ENCODE peak calls at places on chromosomes 7 and 10, in seven cellular contexts. C is NCI-H524 treated with DMSO at 0.1 percent for 48 hours; S is activated CD4-positive, alpha-beta T cell treated with anti-CD3 and anti-CD28 coated beads, Interleukin-2, amount 50 U/mL, for 1 hour; L is caudate nucleus; M is cardiac muscle cell; T is neural crest cell; K is effector memory CD8-positive, alpha-beta T cell. J is an unnamed sample.

GRCh38 chr7:34373940-34374339 is 284.1 kb upstream of the NPSR1 start:
- DNase-seq in K (no peak), L (no peak), M (no peak), S (no peak), C (no peak), T (no peak), J (no peak)

GRCh38 chr10:31584789-31585406 is 265.9 kb downstream of the ZEB1 start:
- DNase-seq in M (no peak), T (no peak), K (no peak), L (no peak), S (no peak), C (no peak), J (no peak)

GRCh38 chr10:93656155-93656554 is 43.8 kb downstream of the PDE6C start:
- DNase-seq in C (no peak), K (no peak), S (no peak), T (no peak), L (no peak), M (no peak), J (no peak)

GRCh38 chr10:67803588-67804394 is 34.2 kb downstream of the DNAJC12 start:
- DNase-seq in M (no peak), L (no peak), T (no peak), K (no peak), C (no peak), S (no peak), J (no peak)

GRCh38 chr10:75658915-75659314 is 227.5 kb downstream of the LRMDA start:
- DNase-seq in C (no peak), L (peak), S (no peak), T (no peak), M (no peak), K (no peak), J (no peak)

GRCh38 chr7:78635394-78635793 is 818.1 kb downstream of the MAGI2 start:
- DNase-seq in S (no peak), M (no peak), C (no peak), L (no peak), K (no peak), T (no peak), J (no peak)

GRCh38 chr7:147611402-147611801 is 979.2 kb upstream of the C7orf33 start:
- DNase-seq in K (no peak), S (no peak), T (no peak), L (no peak), C (no peak), M (no peak), J (no peak)

GRCh38 chr10:113425596-113425995 is 127.3 kb upstream of the HABP2 start:
- DNase-seq in T (no peak), C (no peak), L (no peak), M (peak), S (no peak), K (no peak), J (no peak)

GRCh38 chr10:96450514-96451207 is 63.1 kb downstream of the TLL2 start:
- DNase-seq in K (no peak), T (peak), M (no peak), S (no peak), L (no peak), C (no peak), J (no peak)

GRCh38 chr7:932651-932975 is 21.9 kb downstream of the ADAP1 start:
- DNase-seq in K (no peak), M (no peak), L (no peak), S (no peak), T (no peak), C (no peak), J (no peak)

GRCh38 chr7:767941-768729 is 41.1 kb upstream of the PRKAR1B start:
- DNase-seq in K (no peak), L (no peak), C (no peak), T (no peak), M (no peak), S (no peak), J (no peak)

GRCh38 chr10:119350529-119351001 is 143.2 kb downstream of the GRK5 start:
- DNase-seq in T (no peak), M (peak), S (no peak), K (no peak), C (no peak), L (no peak), J (no peak)

GRCh38 chr10:32253300-32253699 is 93.7 kb downstream of the EPC1 start:
- DNase-seq in L (no peak), S (no peak), K (no peak), M (no peak), T (no peak), C (no peak), J (no peak)

GRCh38 chr7:5622286-5622685 is 159.2 kb downstream of the RNF216 start:
- DNase-seq in T (no peak), C (no peak), K (no peak), S (no peak), L (no peak), M (no peak), J (no peak)

GRCh38 chr10:90447836-90448235 is 410.0 kb downstream of the HTR7 start:
- DNase-seq in S (no peak), C (peak), T (no peak), K (no peak), M (peak), L (no peak), J (no peak)

GRCh38 chr10:126147866-126148578 is 240.3 kb downstream of the ADAM12 start:
- DNase-seq in S (no peak), M (peak), T (no peak), L (no peak), K (no peak), C (peak), J (no peak)

GRCh38 chr10:31034041-31034918 is 2.6 kb upstream of the ZNF438 start:
- DNase-seq in M (peak), S (no peak), L (no peak), T (no peak), C (peak), K (no peak), J (no peak)

GRCh38 chr10:93280699-93281366 is 201.3 kb downstream of the MYOF start:
- DNase-seq in T (no peak), K (no peak), L (no peak), S (no peak), M (no peak), C (no peak), J (no peak)

GRCh38 chr10:78578929-78579328 is 489.8 kb upstream of the ZMIZ1 start:
- DNase-seq in L (no peak), M (no peak), S (no peak), K (no peak), T (no peak), C (no peak), J (peak)

GRCh38 chr7:141664450-141664849 is 37.5 kb downstream of the DENND11 start:
- DNase-seq in S (no peak), C (no peak), T (no peak), M (no peak), L (no peak), K (no peak), J (no peak)

GRCh38 chr10:60032723-60033122 is 126.4 kb upstream of the CCDC6 start:
- DNase-seq in M (peak), L (no peak), C (no peak), T (no peak), K (peak), S (peak), J (peak)

GRCh38 chr7:127447326-127447945 is 54.9 kb upstream of the ZNF800 start:
- DNase-seq in T (no peak), K (peak), L (no peak), C (peak), M (peak), S (peak), J (peak)

GRCh38 chr10:116272497-116273221 is at the start of gene GFRA1:
- DNase-seq in C (no peak), M (peak), T (peak), K (no peak), L (no peak), S (no peak), J (no peak)

GRCh38 chr10:62819521-62819920 is 3.4 kb upstream of the EGR2 start:
- DNase-seq in L (no peak), C (no peak), K (no peak), T (no peak), M (peak), S (no peak), J (no peak)

GRCh38 chr7:17421941-17422340 is 123.5 kb downstream of the AHR start:
- DNase-seq in M (no peak), T (no peak), K (no peak), S (no peak), L (no peak), C (no peak), J (no peak)